ENCODE peak calls at places on chromosomes 6 and 20, in nine cellular contexts. One of them, this sample, is unnamed.

GRCh38 chr20:63503524-63503923 is 4.6 kb upstream of the EEF1A2 start:
- DNase-seq in HCT116: no peak
- DNase-seq in neuronal stem cell: no peak
- DNase-seq in stimulated activated CD8-positive, alpha-beta memory T cell treated with anti-CD3 and anti-CD28 coated beads, Interleukin-15, amount 100 ng/mL, for 24 hours: no peak
- DNase-seq in pons: no peak
- DNase-seq in NCI-H1930: no peak
- DNase-seq in GM03348: no peak
- DNase-seq in SHP77: no peak
- DNase-seq in tibial nerve: no peak
- DNase-seq in this sample: no peak

GRCh38 chr6:33212857-33213165 is 4.5 kb downstream of the RING1 start:
- DNase-seq in HCT116: no peak
- DNase-seq in GM03348: no peak
- DNase-seq in tibial nerve: no peak
- DNase-seq in SHP77: no peak
- DNase-seq in stimulated activated CD8-positive, alpha-beta memory T cell treated with anti-CD3 and anti-CD28 coated beads, Interleukin-15, amount 100 ng/mL, for 24 hours: no peak
- DNase-seq in neuronal stem cell: no peak
- DNase-seq in pons: no peak
- DNase-seq in NCI-H1930: no peak
- DNase-seq in this sample: no peak

GRCh38 chr6:358432-358831 is 33.1 kb upstream of the IRF4 start:
- DNase-seq in pons: no peak
- DNase-seq in HCT116: no peak
- DNase-seq in SHP77: no peak
- DNase-seq in neuronal stem cell: no peak
- DNase-seq in NCI-H1930: no peak
- DNase-seq in stimulated activated CD8-positive, alpha-beta memory T cell treated with anti-CD3 and anti-CD28 coated beads, Interleukin-15, amount 100 ng/mL, for 24 hours: no peak
- DNase-seq in tibial nerve: no peak
- DNase-seq in GM03348: no peak
- DNase-seq in this sample: no peak

GRCh38 chr6:38241200-38241599 is 398.5 kb downstream of the BTBD9 start:
- DNase-seq in pons: no peak
- DNase-seq in GM03348: no peak
- DNase-seq in neuronal stem cell: no peak
- DNase-seq in SHP77: no peak
- DNase-seq in HCT116: no peak
- DNase-seq in stimulated activated CD8-positive, alpha-beta memory T cell treated with anti-CD3 and anti-CD28 coated beads, Interleukin-15, amount 100 ng/mL, for 24 hours: no peak
- DNase-seq in NCI-H1930: no peak
- DNase-seq in tibial nerve: no peak
- DNase-seq in this sample: no peak

GRCh38 chr6:20608371-20608770 is 74.1 kb downstream of the CDKAL1 start:
- DNase-seq in pons: no peak
- DNase-seq in SHP77: no peak
- DNase-seq in tibial nerve: no peak
- DNase-seq in GM03348: no peak
- DNase-seq in NCI-H1930: no peak
- DNase-seq in stimulated activated CD8-positive, alpha-beta memory T cell treated with anti-CD3 and anti-CD28 coated beads, Interleukin-15, amount 100 ng/mL, for 24 hours: no peak
- DNase-seq in HCT116: no peak
- DNase-seq in neuronal stem cell: no peak
- DNase-seq in this sample: no peak

GRCh38 chr6:89489078-89489477 is 56.1 kb downstream of the ANKRD6 start:
- DNase-seq in HCT116: no peak
- DNase-seq in SHP77: no peak
- DNase-seq in stimulated activated CD8-positive, alpha-beta memory T cell treated with anti-CD3 and anti-CD28 coated beads, Interleukin-15, amount 100 ng/mL, for 24 hours: no peak
- DNase-seq in NCI-H1930: no peak
- DNase-seq in pons: peak
- DNase-seq in neuronal stem cell: no peak
- DNase-seq in GM03348: no peak
- DNase-seq in tibial nerve: no peak
- DNase-seq in this sample: no peak

GRCh38 chr6:52982680-52983079 is 12.4 kb downstream of the GSTA4 start:
- DNase-seq in pons: no peak
- DNase-seq in GM03348: no peak
- DNase-seq in tibial nerve: no peak
- DNase-seq in stimulated activated CD8-positive, alpha-beta memory T cell treated with anti-CD3 and anti-CD28 coated beads, Interleukin-15, amount 100 ng/mL, for 24 hours: no peak
- DNase-seq in neuronal stem cell: no peak
- DNase-seq in SHP77: no peak
- DNase-seq in NCI-H1930: no peak
- DNase-seq in HCT116: no peak
- DNase-seq in this sample: no peak

GRCh38 chr6:31971279-31971992 is 502 bp downstream of the DXO start:
- DNase-seq in NCI-H1930: no peak
- DNase-seq in GM03348: no peak
- DNase-seq in stimulated activated CD8-positive, alpha-beta memory T cell treated with anti-CD3 and anti-CD28 coated beads, Interleukin-15, amount 100 ng/mL, for 24 hours: no peak
- DNase-seq in neuronal stem cell: no peak
- DNase-seq in pons: no peak
- DNase-seq in HCT116: no peak
- DNase-seq in tibial nerve: no peak
- DNase-seq in SHP77: no peak
- DNase-seq in this sample: peak

GRCh38 chr6:143689852-143690251 is 12.1 kb downstream of the PHACTR2 start:
- DNase-seq in pons: no peak
- DNase-seq in tibial nerve: no peak
- DNase-seq in GM03348: no peak
- DNase-seq in stimulated activated CD8-positive, alpha-beta memory T cell treated with anti-CD3 and anti-CD28 coated beads, Interleukin-15, amount 100 ng/mL, for 24 hours: no peak
- DNase-seq in HCT116: no peak
- DNase-seq in NCI-H1930: no peak
- DNase-seq in neuronal stem cell: no peak
- DNase-seq in SHP77: no peak
- DNase-seq in this sample: no peak

GRCh38 chr20:1423625-1424106 is 30.8 kb upstream of the FKBP1A start:
- DNase-seq in stimulated activated CD8-positive, alpha-beta memory T cell treated with anti-CD3 and anti-CD28 coated beads, Interleukin-15, amount 100 ng/mL, for 24 hours: no peak
- DNase-seq in GM03348: no peak
- DNase-seq in tibial nerve: no peak
- DNase-seq in HCT116: peak
- DNase-seq in NCI-H1930: peak
- DNase-seq in pons: peak
- DNase-seq in neuronal stem cell: peak
- DNase-seq in SHP77: peak
- DNase-seq in this sample: peak

This sample was measured in H1.